ENCODE peak calls at places on chromosomes 1 and 21, in six cellular contexts. M, O, G, N, A and V are unnamed samples.

GRCh38 chr1:27332536-27333281 is 9.1 kb upstream of the SYTL1 start:
- DNase-seq in N (peak; percentile 58), G (peak; percentile 16), A (peak; percentile 86), O (peak; percentile 67), M (no peak), V (peak; percentile 52)

GRCh38 chr1:203796223-203796747 is 862 bp downstream of the ZBED6 start:
- DNase-seq in G (peak; percentile 26), M (no peak), N (peak; percentile 40), A (no peak), O (peak; percentile 76), V (peak; percentile 66)

GRCh38 chr1:42145726-42146125 is 7.5 kb upstream of the GUCA2B start:
- DNase-seq in M (no peak), A (peak; percentile 17), O (no peak), N (no peak), G (no peak), V (no peak)

GRCh38 chr1:230542054-230542453 is 100.2 kb upstream of the COG2 start:
- DNase-seq in N (no peak), O (no peak), A (no peak), M (no peak), G (no peak), V (peak; percentile 45)

GRCh38 chr1:23421752-23422312 is 2.7 kb downstream of the TCEA3 start:
- DNase-seq in G (peak; percentile 90), A (no peak), O (no peak), N (peak; percentile 89), M (no peak), V (peak; percentile 79)

GRCh38 chr1:94637096-94637495 is 95.5 kb upstream of the F3 start:
- DNase-seq in A (peak; percentile 11), G (no peak), O (no peak), N (no peak), M (no peak), V (no peak)

GRCh38 chr1:156549831-156550230 is 22.5 kb downstream of the IQGAP3 start:
- DNase-seq in M (no peak), O (no peak), G (no peak), N (peak; percentile 91), A (no peak), V (no peak)

GRCh38 chr21:45277101-45278045 is 10.3 kb downstream of the POFUT2 start:
- DNase-seq in G (no peak), N (no peak), M (no peak), A (no peak), O (no peak), V (no peak)

GRCh38 chr1:28417441-28418277 is 48.1 kb downstream of the PHACTR4 start:
- DNase-seq in M (no peak), N (peak; percentile 9), G (peak; percentile 65), O (no peak), A (no peak), V (peak; percentile 81)

GRCh38 chr1:92707292-92707691 is 77.6 kb downstream of the EVI5 start:
- DNase-seq in A (no peak), M (no peak), G (no peak), O (no peak), N (no peak), V (no peak)

GRCh38 chr1:17579951-17580939 is 40.7 kb downstream of the ARHGEF10L start:
- DNase-seq in M (no peak), N (no peak), A (no peak), O (no peak), G (no peak), V (no peak)
- H3K4me3 ChIP-seq in M (no peak overlapping the region), N (no peak overlapping the region), A (no peak overlapping the region), O (no peak overlapping the region), G (no peak overlapping the region), V (no peak overlapping the region)

GRCh38 chr1:8035289-8035688 is 9.2 kb upstream of the ERRFI1 start:
- DNase-seq in G (no peak), O (no peak), M (no peak), N (no peak), A (no peak), V (no peak)
- H3K27ac ChIP-seq in G (no peak overlapping the region), O (no peak overlapping the region), M (no peak overlapping the region), N (no peak overlapping the region), A (no peak overlapping the region), V (no peak overlapping the region)

GRCh38 chr1:217630711-217631591 is at the start of the genes GPATCH2 and SPATA17:
- DNase-seq in G (peak; percentile 90), A (peak; percentile 72), O (peak; percentile 96), M (peak; percentile 90), N (peak; percentile 95), V (peak; percentile 95)
- H2BK120ac ChIP-seq in G (peak within 1 kb of the TSS; percentile 98), A (no peak within 1 kb of the TSS), O (peak within 1 kb of the TSS; percentile 22), M (no peak within 1 kb of the TSS), N (peak within 1 kb of the TSS; percentile 70), V (peak within 1 kb of the TSS; percentile 82)

GRCh38 chr1:12614402-12615165 is 3.4 kb downstream of the DHRS3 start:
- DNase-seq in A (no peak), N (no peak), M (no peak), G (no peak), O (no peak), V (no peak)

GRCh38 chr1:12615916-12616708 is 1.9 kb downstream of the DHRS3 start:
- DNase-seq in O (peak; percentile 91), N (peak; percentile 70), A (peak; percentile 78), M (no peak), G (peak; percentile 62), V (peak; percentile 63)

GRCh38 chr1:12610305-12610935 is 7.6 kb downstream of the DHRS3 start:
- DNase-seq in O (no peak), A (no peak), M (no peak), N (peak; percentile 80), G (peak; percentile 67), V (no peak)

GRCh38 chr1:12615166-12615915 is 2.7 kb downstream of the DHRS3 start:
- DNase-seq in O (no peak), G (peak; percentile 49), N (no peak), A (no peak), M (no peak), V (no peak)

GRCh38 chr1:12613180-12613579 is 4.8 kb downstream of the DHRS3 start:
- DNase-seq in A (no peak), N (no peak), G (no peak), O (no peak), M (no peak), V (no peak)
- H3K4me3 ChIP-seq in A (no peak overlapping the region), N (no peak overlapping the region), G (no peak overlapping the region), O (no peak overlapping the region), M (no peak overlapping the region), V (no peak overlapping the region)